ENCODE peak calls at places on chromosomes 16 and 17, in nine cellular contexts. F is GM23338, H is SK-N-SH, E is GM23248, D is OCI-LY7, A is neural progenitor cell, M is HCT116, C is PC-3, O is hepatocyte. I is an unnamed sample.

GRCh38 chr17:1455291-1455747 is 713 bp downstream of the CRK start:
- DNase-seq in F (peak; percentile 82), H (peak; percentile 85), E (peak; percentile 91), D (peak; percentile 64), A (peak; percentile 82), M (no peak), C (peak; percentile 60), O (peak; percentile 86), I (peak; percentile 55)

GRCh38 chr17:55717898-55718735 is 4.5 kb downstream of the TMEM100 start:
- DNase-seq in F (peak; percentile 92), H (peak; percentile 54), E (peak; percentile 78), D (peak; percentile 72), A (peak; percentile 85), M (peak; percentile 65), C (peak; percentile 90), O (peak; percentile 88), I (peak; percentile 72)

GRCh38 chr16:20938426-20938825 is 37.9 kb downstream of the LYRM1 start:
- DNase-seq in F (no peak), H (no peak), E (peak; percentile 82), D (no peak), A (no peak), M (no peak), C (peak; percentile 74), O (no peak), I (no peak)

GRCh38 chr17:39704821-39705551 is 5.1 kb downstream of the ERBB2 start:
- DNase-seq in F (peak; percentile 41), H (no peak), E (peak; percentile 51), D (no peak), A (peak; percentile 49), M (no peak), C (no peak), O (no peak), I (no peak)

GRCh38 chr17:3727041-3727440 is 3.3 kb downstream of the HASPIN start:
- DNase-seq in F (no peak), H (no peak), E (no peak), D (peak; percentile 81), A (no peak), M (no peak), C (no peak), O (no peak), I (no peak)

GRCh38 chr16:11232852-11233726 is 22.9 kb downstream of the SOCS1 start:
- DNase-seq in F (peak; percentile 75), H (no peak), E (no peak), D (peak; percentile 51), A (no peak), M (no peak), C (no peak), O (no peak), I (no peak)

GRCh38 chr16:67537270-67537635 is 8.6 kb downstream of the RIPOR1 start:
- DNase-seq in F (peak; percentile 69), H (peak; percentile 85), E (peak; percentile 84), D (no peak), A (peak; percentile 78), M (no peak), C (no peak), O (peak; percentile 81), I (no peak)

GRCh38 chr17:73360961-73361761 is 49.4 kb upstream of the CDC42EP4 start:
- DNase-seq in F (peak; percentile 75), H (no peak), E (no peak), D (no peak), A (peak; percentile 88), M (no peak), C (no peak), O (no peak), I (no peak)

GRCh38 chr16:50765246-50765645 is 23.4 kb downstream of the CYLD start:
- DNase-seq in F (no peak), H (no peak), E (no peak), D (no peak), A (no peak), M (no peak), C (no peak), O (no peak), I (no peak)

GRCh38 chr16:56611281-56611833 is 3.0 kb downstream of the MT2A start:
- DNase-seq in F (no peak), H (no peak), E (peak; percentile 75), D (no peak), A (no peak), M (peak; percentile 27), C (no peak), O (no peak), I (no peak)

GRCh38 chr17:67974186-67974585 is 22.1 kb downstream of the C17orf58 start:
- DNase-seq in F (peak; percentile 78), H (no peak), E (no peak), D (no peak), A (no peak), M (no peak), C (no peak), O (no peak), I (no peak)

GRCh38 chr16:49640606-49641005 is 215.3 kb downstream of the ZNF423 start:
- DNase-seq in F (no peak), H (peak; percentile 80), E (no peak), D (no peak), A (no peak), M (no peak), C (no peak), O (no peak), I (no peak)

GRCh38 chr17:13074026-13074425 is 56.2 kb upstream of the ELAC2 start:
- DNase-seq in F (no peak), H (no peak), E (peak; percentile 93), D (no peak), A (no peak), M (peak; percentile 6), C (peak; percentile 65), O (no peak), I (no peak)

GRCh38 chr16:82456683-82457082 is 170.1 kb upstream of the CDH13 start:
- DNase-seq in F (peak; percentile 82), H (peak; percentile 69), E (peak; percentile 78), D (peak; percentile 54), A (peak; percentile 84), M (peak; percentile 57), C (peak; percentile 55), O (peak; percentile 86), I (peak; percentile 39)

GRCh38 chr16:66717776-66718175 is 21.2 kb upstream of the CMTM4 start:
- DNase-seq in F (no peak), H (no peak), E (peak; percentile 22), D (no peak), A (no peak), M (no peak), C (no peak), O (no peak), I (no peak)

GRCh38 chr17:27282054-27282501 is 11.8 kb upstream of the WSB1 start:
- DNase-seq in F (no peak), H (no peak), E (peak; percentile 73), D (peak; percentile 21), A (no peak), M (no peak), C (no peak), O (no peak), I (peak; percentile 18)

GRCh38 chr17:72778161-72779151 is 314.0 kb downstream of the SLC39A11 start:
- DNase-seq in F (no peak), H (peak; percentile 75), E (no peak), D (no peak), A (no peak), M (no peak), C (no peak), O (no peak), I (no peak)

GRCh38 chr17:57465551-57465950 is 209.2 kb downstream of the MSI2 start:
- DNase-seq in F (no peak), H (no peak), E (no peak), D (no peak), A (no peak), M (no peak), C (no peak), O (no peak), I (no peak)

DNA sequence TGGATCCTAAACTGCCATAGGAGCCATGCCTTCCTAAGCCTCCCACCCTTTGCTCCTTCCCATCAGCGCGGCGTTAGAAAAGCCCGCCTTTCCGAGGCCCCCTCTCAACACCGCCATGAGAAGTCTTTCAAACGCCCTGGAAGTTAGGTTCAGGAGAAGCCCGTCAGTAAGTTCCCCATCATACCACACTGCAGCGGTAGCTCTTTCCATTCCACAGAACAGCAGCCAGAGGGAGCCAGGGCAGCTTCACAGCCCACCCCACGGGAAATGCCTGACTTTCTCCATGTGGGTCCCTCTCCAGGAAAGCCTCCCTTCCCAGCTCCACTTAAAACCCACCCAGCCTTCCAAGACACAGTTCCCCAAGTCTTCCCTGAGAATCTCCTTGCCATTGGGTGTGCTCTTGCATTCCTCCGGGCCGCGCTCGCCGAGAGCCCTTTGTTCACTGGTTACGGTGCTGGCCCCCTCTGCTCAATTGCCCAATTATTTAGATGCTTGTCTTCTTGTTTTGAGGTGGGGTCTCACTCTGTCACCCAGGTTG is 28.7 kb downstream of the KIAA0513 start:
- DNase-seq in F (peak; percentile 56), H (peak; percentile 46), E (peak; percentile 46), D (peak; percentile 14), A (peak; percentile 47), M (no peak), C (no peak), O (no peak), I (no peak)
- TF ChIP-seq EZH2phosphoT487 in F (no peak), H (no peak), E (no peak), D (no peak), A (no peak), M (no peak), C (no peak), O (no peak), I (no peak)

DNA sequence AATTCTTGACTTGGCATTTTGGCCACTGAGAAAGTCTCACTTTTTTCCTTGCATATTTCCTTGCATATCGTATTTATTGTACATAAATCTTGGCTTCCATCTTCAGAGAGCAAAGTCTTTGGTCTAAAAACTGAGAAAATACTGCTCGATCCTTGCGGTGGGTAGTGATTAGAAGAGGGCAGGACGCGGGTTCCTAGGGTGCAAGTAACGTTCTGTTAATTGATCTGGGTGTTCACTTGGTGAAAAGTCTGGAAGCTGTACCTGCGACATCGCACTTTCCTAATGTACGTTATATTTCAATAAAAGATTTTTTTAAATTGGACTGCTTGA is 758 bp upstream of the UBALD2 start:
- DNase-seq in F (no peak), H (no peak), E (no peak), D (no peak), A (no peak), M (no peak), C (no peak), O (no peak), I (no peak)
- TF ChIP-seq EZH2phosphoT487 in F (no peak), H (no peak), E (no peak), D (no peak), A (no peak), M (no peak), C (no peak), O (no peak), I (no peak)

DNA sequence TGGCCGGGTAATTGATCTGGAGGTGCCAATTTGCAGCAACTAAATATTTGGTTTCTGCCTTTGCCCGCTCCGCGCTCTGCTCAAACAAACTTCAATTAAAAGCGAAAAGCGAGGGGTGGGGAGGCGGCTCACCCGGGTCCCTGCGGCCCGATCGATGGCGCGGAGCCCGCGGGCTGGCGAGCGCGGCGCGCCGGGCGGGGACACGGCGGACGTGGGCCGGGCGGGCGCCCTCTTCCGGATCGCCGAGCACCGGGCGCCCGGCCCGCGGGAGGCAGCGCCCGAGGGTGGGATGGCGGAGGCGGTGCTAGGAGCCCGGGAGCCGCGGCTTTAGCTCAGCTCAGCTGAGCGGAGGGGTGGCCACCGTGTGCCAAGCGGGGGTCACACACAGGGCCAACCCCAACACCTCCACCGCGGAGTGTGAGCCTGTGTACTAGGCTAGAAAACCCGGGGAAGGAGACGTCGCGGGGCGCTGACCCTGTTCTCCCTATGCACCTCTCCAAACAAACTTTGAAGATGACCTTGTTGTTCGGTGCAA is 32.2 kb downstream of the DCAKD start:
- DNase-seq in F (peak; percentile 52), H (peak; percentile 91), E (peak; percentile 87), D (peak; percentile 25), A (peak; percentile 53), M (no peak), C (peak; percentile 75), O (peak; percentile 81), I (peak; percentile 52)
- TF ChIP-seq EZH2phosphoT487 in F (no peak), H (no peak), E (no peak), D (no peak), A (peak; percentile 49), M (no peak), C (no peak), O (no peak), I (no peak)

GRCh38 chr17:7572338-7572587 is 7.2 kb upstream of the CD68 start:
- DNase-seq in F (no peak), H (no peak), E (no peak), D (no peak), A (no peak), M (no peak), C (no peak), O (no peak), I (no peak)
- TF ChIP-seq EZH2phosphoT487 in F (no peak), H (no peak), E (no peak), D (no peak), A (no peak), M (no peak), C (no peak), O (no peak), I (no peak)

I was measured in MM.1S.